ENCODE peak calls at places on chromosome 7, in seven cellular contexts. O is heart right ventricle; W is CD8-positive, alpha-beta T cell; D is choroid plexus epithelial cell; M is SHP77; K is activated CD4-positive, alpha-beta T cell treated with anti-CD3 and anti-CD28 coated beads for 24 hours; Q is stomach. L is an unnamed sample.

GRCh38 chr7:117165656-117166055 is 157.2 kb downstream of the WNT2 start:
- DNase-seq in Q (no peak), K (no peak), D (no peak), O (peak), W (no peak), M (no peak), L (peak)

GRCh38 chr7:79199266-79199665 is 254.2 kb downstream of the MAGI2 start:
- DNase-seq in K (no peak), W (no peak), M (no peak), Q (no peak), D (peak), O (no peak), L (no peak)

GRCh38 chr7:120833551-120833950 is 24.4 kb downstream of the TSPAN12 start:
- DNase-seq in Q (no peak), K (no peak), M (peak), O (no peak), D (no peak), W (no peak), L (no peak)

GRCh38 chr7:108118959-108119358 is 11.2 kb downstream of the LAMB4 start:
- DNase-seq in O (no peak), Q (no peak), M (no peak), D (no peak), K (no peak), W (no peak), L (no peak)

GRCh38 chr7:46934198-46934825 is 647.6 kb downstream of the TNS3 start:
- DNase-seq in D (peak), W (no peak), O (no peak), K (no peak), M (no peak), Q (no peak), L (no peak)

GRCh38 chr7:8765374-8765773 is 332.0 kb downstream of the NXPH1 start:
- DNase-seq in D (no peak), W (no peak), Q (no peak), K (no peak), M (no peak), O (no peak), L (no peak)

GRCh38 chr7:17359610-17360009 is 61.2 kb downstream of the AHR start:
- DNase-seq in K (no peak), D (no peak), O (no peak), Q (no peak), M (no peak), W (no peak), L (no peak)

GRCh38 chr7:148191391-148192076 is 399.0 kb upstream of the C7orf33 start:
- DNase-seq in W (no peak), D (no peak), O (no peak), K (no peak), Q (peak), M (peak), L (no peak)

GRCh38 chr7:130303551-130303950 is 10.6 kb downstream of the CPA4 start:
- DNase-seq in W (no peak), O (no peak), Q (no peak), D (no peak), K (no peak), M (no peak), L (no peak)

GRCh38 chr7:92904292-92905131 is 68.1 kb upstream of the CDK6 start:
- DNase-seq in W (peak), M (no peak), D (peak), K (peak), Q (peak), O (no peak), L (no peak)

GRCh38 chr7:55774327-55775050 is 88.1 kb downstream of the SEPTIN14 start:
- DNase-seq in O (no peak), D (peak), M (peak), Q (no peak), K (no peak), W (no peak), L (no peak)

GRCh38 chr7:154857728-154858681 is 144.9 kb downstream of the PAXIP1 start:
- DNase-seq in Q (no peak), O (no peak), W (no peak), M (peak), K (no peak), D (no peak), L (no peak)

GRCh38 chr7:122038904-122039303 is 105.1 kb downstream of the AASS start:
- DNase-seq in M (no peak), D (peak), Q (no peak), K (no peak), W (no peak), O (no peak), L (no peak)

GRCh38 chr7:55594870-55595269 is 22.6 kb upstream of the VOPP1 start:
- DNase-seq in K (no peak), M (no peak), O (no peak), D (no peak), Q (no peak), W (no peak), L (no peak)